ENCODE peak calls at places on chromosomes 13 and 19, in ten cellular contexts. Z, M, A, T, C, X, V, R, L and Q are unnamed samples.

GRCh38 chr13:94710881-94711560 is 1.3 kb downstream of the SOX21 start:
- DNase-seq in Z (no peak), M (no peak), A (no peak), T (no peak), C (no peak), X (no peak), V (no peak), R (no peak), L (peak), Q (no peak)

GRCh38 chr13:94318418-94318817 is 161.1 kb downstream of the DCT start:
- DNase-seq in Z (no peak), M (no peak), A (no peak), T (no peak), C (no peak), X (peak), V (no peak), R (no peak), L (no peak), Q (no peak)

GRCh38 chr13:59263531-59263930 is 900.2 kb downstream of the DIAPH3 start:
- DNase-seq in Z (no peak), M (no peak), A (no peak), T (no peak), C (no peak), X (no peak), V (no peak), R (no peak), L (no peak), Q (no peak)

GRCh38 chr13:59690857-59691500 is 472.7 kb downstream of the DIAPH3 start:
- DNase-seq in Z (no peak), M (no peak), A (no peak), T (no peak), C (no peak), X (peak), V (no peak), R (no peak), L (no peak), Q (no peak)

GRCh38 chr19:23554548-23554947 is 132.5 kb downstream of the ZNF675 start:
- DNase-seq in Z (no peak), M (no peak), A (no peak), T (no peak), C (no peak), X (peak), V (no peak), R (no peak), L (no peak), Q (no peak)

GRCh38 chr13:110023729-110024645 is 237.6 kb upstream of the IRS2 start:
- DNase-seq in Z (no peak), M (peak), A (no peak), T (no peak), C (peak), X (peak), V (peak), R (no peak), L (peak), Q (no peak)

GRCh38 chr19:13621413-13621812 is 115.1 kb upstream of the CACNA1A start:
- DNase-seq in Z (no peak), M (no peak), A (no peak), T (no peak), C (no peak), X (peak), V (no peak), R (no peak), L (peak), Q (peak)

GRCh38 chr13:75489502-75490263 is 7.7 kb upstream of the TBC1D4 start:
- DNase-seq in Z (no peak), M (no peak), A (no peak), T (no peak), C (no peak), X (peak), V (no peak), R (peak), L (peak), Q (no peak)

GRCh38 chr19:3108775-3109174 is 14.6 kb downstream of the GNA11 start:
- DNase-seq in Z (peak), M (no peak), A (peak), T (peak), C (no peak), X (peak), V (peak), R (no peak), L (peak), Q (peak)

GRCh38 chr13:20776751-20777150 is 3.0 kb upstream of the EEF1AKMT1 start:
- DNase-seq in Z (no peak), M (no peak), A (no peak), T (no peak), C (no peak), X (no peak), V (no peak), R (no peak), L (no peak), Q (no peak)

GRCh38 chr13:30652746-30653145 is 35.0 kb downstream of the USPL1 start:
- DNase-seq in Z (no peak), M (no peak), A (no peak), T (no peak), C (no peak), X (no peak), V (no peak), R (no peak), L (no peak), Q (no peak)

GRCh38 chr13:114080739-114081561 is 51.5 kb downstream of the RASA3 start:
- DNase-seq in Z (no peak), M (no peak), A (no peak), T (no peak), C (peak), X (no peak), V (peak), R (no peak), L (no peak), Q (no peak)

GRCh38 chr19:5563941-5564612 is 3.7 kb downstream of the TINCR start:
- DNase-seq in Z (no peak), M (no peak), A (no peak), T (no peak), C (no peak), X (no peak), V (no peak), R (no peak), L (peak), Q (peak)

GRCh38 chr13:57635541-57635940 is 4.0 kb downstream of the PCDH17 start:
- DNase-seq in Z (no peak), M (no peak), A (no peak), T (no peak), C (no peak), X (no peak), V (no peak), R (no peak), L (no peak), Q (no peak)

GRCh38 chr19:54430306-54431254 is 15.3 kb downstream of the TTYH1 start:
- DNase-seq in Z (peak), M (no peak), A (peak), T (no peak), C (no peak), X (no peak), V (no peak), R (no peak), L (peak), Q (peak)

GRCh38 chr13:32911506-32911905 is 104.7 kb upstream of the KL start:
- DNase-seq in Z (no peak), M (peak), A (no peak), T (no peak), C (no peak), X (peak), V (no peak), R (no peak), L (peak), Q (peak)

GRCh38 chr13:99500839-99501134 is 485 bp upstream of the TM9SF2 start:
- DNase-seq in Z (no peak), M (no peak), A (no peak), T (no peak), C (no peak), X (no peak), V (no peak), R (no peak), L (no peak), Q (no peak)

GRCh38 chr13:90867336-90867683 is 480.2 kb upstream of the MIR17HG start:
- DNase-seq in Z (no peak), M (peak), A (no peak), T (no peak), C (peak), X (peak), V (peak), R (peak), L (peak), Q (peak)

GRCh38 chr13:79548886-79549285 is 67.9 kb downstream of the NDFIP2 start:
- DNase-seq in Z (no peak), M (peak), A (no peak), T (no peak), C (no peak), X (peak), V (no peak), R (no peak), L (peak), Q (no peak)

GRCh38 chr19:39325778-39326680 is 5.4 kb upstream of the LRFN1 start:
- DNase-seq in Z (no peak), M (no peak), A (no peak), T (no peak), C (no peak), X (peak), V (no peak), R (no peak), L (no peak), Q (no peak)

GRCh38 chr19:55563261-55563690 is 17.4 kb downstream of the ZNF579 start:
- DNase-seq in Z (no peak), M (no peak), A (no peak), T (no peak), C (no peak), X (no peak), V (no peak), R (no peak), L (peak), Q (no peak)